ENCODE peak calls at places on chromosomes 11 and 22, in ten cellular contexts. One of them, this sample, is unnamed.

GRCh38 chr22:19806213-19807160 is 45.9 kb downstream of the TBX1 start:
- DNase-seq in fibroblast of lung: peak; percentile 38
- DNase-seq in nephron progenitor cell: no peak
- DNase-seq in psoas muscle: no peak
- DNase-seq in pancreas: peak; percentile 54
- DNase-seq in HAP-1: peak; percentile 30
- DNase-seq in fibroblast of the conjunctiva: no peak
- DNase-seq in tibial nerve: no peak
- DNase-seq in cardiac fibroblast: no peak
- DNase-seq in lower leg skin: peak; percentile 94
- DNase-seq in this sample: no peak

GRCh38 chr11:118929496-118930151 is 3.9 kb upstream of the BCL9L start:
- DNase-seq in cardiac fibroblast: peak; percentile 89
- DNase-seq in pancreas: peak; percentile 82
- DNase-seq in lower leg skin: peak; percentile 97
- DNase-seq in HAP-1: peak; percentile 81
- DNase-seq in fibroblast of the conjunctiva: no peak
- DNase-seq in nephron progenitor cell: peak; percentile 84
- DNase-seq in tibial nerve: peak; percentile 90
- DNase-seq in fibroblast of lung: peak; percentile 92
- DNase-seq in psoas muscle: peak; percentile 84
- DNase-seq in this sample: peak; percentile 70

GRCh38 chr11:95576149-95576851 is 213.3 kb downstream of the FAM76B start:
- DNase-seq in psoas muscle: no peak
- DNase-seq in fibroblast of lung: no peak
- DNase-seq in nephron progenitor cell: no peak
- DNase-seq in fibroblast of the conjunctiva: no peak
- DNase-seq in lower leg skin: no peak
- DNase-seq in HAP-1: no peak
- DNase-seq in tibial nerve: no peak
- DNase-seq in cardiac fibroblast: no peak
- DNase-seq in pancreas: no peak
- DNase-seq in this sample: no peak

GRCh38 chr11:119284344-119285157 is 32.4 kb downstream of the MCAM start:
- DNase-seq in tibial nerve: no peak
- DNase-seq in lower leg skin: no peak
- DNase-seq in pancreas: no peak
- DNase-seq in HAP-1: peak; percentile 57
- DNase-seq in fibroblast of lung: peak; percentile 36
- DNase-seq in nephron progenitor cell: no peak
- DNase-seq in cardiac fibroblast: peak; percentile 67
- DNase-seq in fibroblast of the conjunctiva: peak; percentile 26
- DNase-seq in psoas muscle: no peak
- DNase-seq in this sample: peak; percentile 9

GRCh38 chr11:1073261-1073724 is 1.4 kb upstream of the MUC2 start:
- DNase-seq in HAP-1: no peak
- DNase-seq in tibial nerve: no peak
- DNase-seq in nephron progenitor cell: no peak
- DNase-seq in pancreas: peak; percentile 78
- DNase-seq in fibroblast of lung: peak; percentile 46
- DNase-seq in fibroblast of the conjunctiva: no peak
- DNase-seq in lower leg skin: no peak
- DNase-seq in psoas muscle: peak; percentile 38
- DNase-seq in cardiac fibroblast: peak; percentile 85
- DNase-seq in this sample: no peak

GRCh38 chr11:61057615-61058014 is 44.7 kb upstream of the CD5 start:
- DNase-seq in cardiac fibroblast: no peak
- DNase-seq in psoas muscle: no peak
- DNase-seq in pancreas: no peak
- DNase-seq in fibroblast of the conjunctiva: no peak
- DNase-seq in tibial nerve: no peak
- DNase-seq in fibroblast of lung: no peak
- DNase-seq in nephron progenitor cell: no peak
- DNase-seq in lower leg skin: peak; percentile 56
- DNase-seq in HAP-1: no peak
- DNase-seq in this sample: no peak

GRCh38 chr11:134754823-134755198 is 342.8 kb upstream of the B3GAT1 start:
- DNase-seq in nephron progenitor cell: no peak
- DNase-seq in psoas muscle: no peak
- DNase-seq in fibroblast of the conjunctiva: no peak
- DNase-seq in HAP-1: no peak
- DNase-seq in tibial nerve: no peak
- DNase-seq in lower leg skin: no peak
- DNase-seq in cardiac fibroblast: no peak
- DNase-seq in fibroblast of lung: no peak
- DNase-seq in pancreas: no peak
- DNase-seq in this sample: no peak

GRCh38 chr22:37559901-37560681 is at the start of gene CDC42EP1:
- DNase-seq in lower leg skin: peak; percentile 91
- DNase-seq in cardiac fibroblast: peak; percentile 75
- DNase-seq in tibial nerve: no peak
- DNase-seq in fibroblast of lung: peak; percentile 59
- DNase-seq in nephron progenitor cell: peak; percentile 66
- DNase-seq in HAP-1: peak; percentile 44
- DNase-seq in fibroblast of the conjunctiva: no peak
- DNase-seq in psoas muscle: peak; percentile 64
- DNase-seq in pancreas: peak; percentile 88
- DNase-seq in this sample: no peak

GRCh38 chr22:21857501-21857914 is 9.9 kb downstream of the MAPK1 start:
- DNase-seq in psoas muscle: no peak
- DNase-seq in cardiac fibroblast: no peak
- DNase-seq in fibroblast of the conjunctiva: no peak
- DNase-seq in HAP-1: no peak
- DNase-seq in fibroblast of lung: no peak
- DNase-seq in nephron progenitor cell: no peak
- DNase-seq in lower leg skin: no peak
- DNase-seq in tibial nerve: no peak
- DNase-seq in pancreas: no peak
- DNase-seq in this sample: no peak

GRCh38 chr22:45587638-45588481 is 83.8 kb upstream of the ATXN10 start:
- DNase-seq in psoas muscle: no peak
- DNase-seq in pancreas: no peak
- DNase-seq in lower leg skin: no peak
- DNase-seq in fibroblast of the conjunctiva: no peak
- DNase-seq in fibroblast of lung: peak; percentile 74
- DNase-seq in tibial nerve: no peak
- DNase-seq in cardiac fibroblast: no peak
- DNase-seq in HAP-1: no peak
- DNase-seq in nephron progenitor cell: no peak
- DNase-seq in this sample: no peak

GRCh38 chr11:69456712-69457111 is 24.8 kb upstream of the LINC01488 start:
- DNase-seq in fibroblast of lung: no peak
- DNase-seq in nephron progenitor cell: no peak
- DNase-seq in fibroblast of the conjunctiva: no peak
- DNase-seq in psoas muscle: no peak
- DNase-seq in lower leg skin: no peak
- DNase-seq in HAP-1: no peak
- DNase-seq in tibial nerve: no peak
- DNase-seq in pancreas: no peak
- DNase-seq in cardiac fibroblast: no peak
- DNase-seq in this sample: no peak

GRCh38 chr11:76408171-76408965 is 27.2 kb downstream of the GVQW3 start:
- DNase-seq in cardiac fibroblast: no peak
- DNase-seq in HAP-1: peak; percentile 72
- DNase-seq in lower leg skin: no peak
- DNase-seq in pancreas: no peak
- DNase-seq in tibial nerve: no peak
- DNase-seq in psoas muscle: no peak
- DNase-seq in nephron progenitor cell: peak; percentile 42
- DNase-seq in fibroblast of lung: no peak
- DNase-seq in fibroblast of the conjunctiva: no peak
- DNase-seq in this sample: no peak

GRCh38 chr11:91955206-91955605 is 269.4 kb upstream of the FAT3 start:
- DNase-seq in HAP-1: no peak
- DNase-seq in nephron progenitor cell: no peak
- DNase-seq in psoas muscle: no peak
- DNase-seq in fibroblast of the conjunctiva: no peak
- DNase-seq in fibroblast of lung: no peak
- DNase-seq in pancreas: no peak
- DNase-seq in lower leg skin: no peak
- DNase-seq in tibial nerve: no peak
- DNase-seq in cardiac fibroblast: no peak
- DNase-seq in this sample: no peak

GRCh38 chr22:29149841-29150555 is 55.7 kb upstream of the EMID1 start:
- DNase-seq in cardiac fibroblast: no peak
- DNase-seq in fibroblast of lung: no peak
- DNase-seq in tibial nerve: peak; percentile 26
- DNase-seq in fibroblast of the conjunctiva: no peak
- DNase-seq in nephron progenitor cell: no peak
- DNase-seq in psoas muscle: no peak
- DNase-seq in lower leg skin: no peak
- DNase-seq in HAP-1: no peak
- DNase-seq in pancreas: peak; percentile 30
- DNase-seq in this sample: no peak

GRCh38 chr11:119525855-119526196 is 102.9 kb upstream of the THY1 start:
- DNase-seq in fibroblast of the conjunctiva: no peak
- DNase-seq in fibroblast of lung: no peak
- DNase-seq in cardiac fibroblast: no peak
- DNase-seq in HAP-1: no peak
- DNase-seq in nephron progenitor cell: no peak
- DNase-seq in tibial nerve: no peak
- DNase-seq in lower leg skin: no peak
- DNase-seq in pancreas: no peak
- DNase-seq in psoas muscle: no peak
- DNase-seq in this sample: no peak

GRCh38 chr11:117900720-117901440 is 24.4 kb upstream of the FXYD6 start:
- DNase-seq in fibroblast of the conjunctiva: no peak
- DNase-seq in lower leg skin: peak; percentile 61
- DNase-seq in HAP-1: no peak
- DNase-seq in nephron progenitor cell: no peak
- DNase-seq in psoas muscle: no peak
- DNase-seq in fibroblast of lung: no peak
- DNase-seq in pancreas: no peak
- DNase-seq in cardiac fibroblast: no peak
- DNase-seq in tibial nerve: no peak
- DNase-seq in this sample: no peak

GRCh38 chr11:110712643-110713468 is 619 bp upstream of the ARHGAP20 start:
- DNase-seq in pancreas: no peak
- DNase-seq in psoas muscle: peak; percentile 13
- DNase-seq in lower leg skin: no peak
- DNase-seq in HAP-1: no peak
- DNase-seq in cardiac fibroblast: peak; percentile 69
- DNase-seq in nephron progenitor cell: peak; percentile 7
- DNase-seq in fibroblast of the conjunctiva: no peak
- DNase-seq in tibial nerve: peak; percentile 49
- DNase-seq in fibroblast of lung: peak; percentile 47
- DNase-seq in this sample: peak; percentile 34

GRCh38 chr11:119897046-119897440 is 168.0 kb upstream of the NECTIN1 start:
- DNase-seq in psoas muscle: no peak
- DNase-seq in pancreas: no peak
- DNase-seq in fibroblast of the conjunctiva: no peak
- DNase-seq in lower leg skin: no peak
- DNase-seq in HAP-1: no peak
- DNase-seq in nephron progenitor cell: no peak
- DNase-seq in fibroblast of lung: no peak
- DNase-seq in tibial nerve: no peak
- DNase-seq in cardiac fibroblast: no peak
- DNase-seq in this sample: no peak

This sample was measured in astrocyte of the cerebellum.